ENCODE peak calls at places on chromosomes 3 and 15, in seven cellular contexts. Q is colonic mucosa, E is left ventricle myocardium inferior, L is fibroblast of pulmonary artery, D is endothelial cell of umbilical vein, W is psoas muscle, S is brain microvascular endothelial cell. X is an unnamed sample.

GRCh38 chr3:194269610-194270145 is 81.5 kb downstream of the CPN2 start:
- DNase-seq in Q (peak), E (peak), L (peak), D (peak), W (peak), S (peak), X (peak)

GRCh38 chr15:27828721-27829120 is 270.4 kb downstream of the OCA2 start:
- DNase-seq in Q (no peak), E (no peak), L (no peak), D (no peak), W (no peak), S (no peak), X (no peak)

GRCh38 chr15:38696120-38696727 is 131.6 kb upstream of the RASGRP1 start:
- DNase-seq in Q (no peak), E (no peak), L (no peak), D (no peak), W (no peak), S (peak), X (no peak)

GRCh38 chr3:55935241-55935640 is 448.1 kb upstream of the WNT5A start:
- DNase-seq in Q (no peak), E (no peak), L (no peak), D (no peak), W (no peak), S (no peak), X (no peak)

GRCh38 chr3:50714953-50715352 is 40.2 kb downstream of the DOCK3 start:
- DNase-seq in Q (no peak), E (no peak), L (no peak), D (no peak), W (no peak), S (no peak), X (no peak)

GRCh38 chr3:19934098-19934566 is at the start of gene EFHB:
- DNase-seq in Q (peak), E (peak), L (peak), D (no peak), W (no peak), S (peak), X (peak)

GRCh38 chr3:138974467-138974866 is 27.4 kb downstream of the FOXL2NB start:
- DNase-seq in Q (no peak), E (no peak), L (peak), D (peak), W (no peak), S (peak), X (no peak)

GRCh38 chr15:62125763-62126162 is 39.3 kb downstream of the C2CD4B start:
- DNase-seq in Q (peak), E (no peak), L (peak), D (peak), W (no peak), S (peak), X (peak)

GRCh38 chr3:155387571-155387970 is 94.1 kb upstream of the STRIT1 start:
- DNase-seq in Q (no peak), E (no peak), L (no peak), D (no peak), W (no peak), S (no peak), X (no peak)

GRCh38 chr15:40333922-40334492 is 6.7 kb downstream of the CCDC9B start:
- DNase-seq in Q (peak), E (peak), L (peak), D (peak), W (peak), S (peak), X (peak)

GRCh38 chr15:101031203-101031602 is 112.0 kb downstream of the LRRK1 start:
- DNase-seq in Q (peak), E (no peak), L (peak), D (peak), W (no peak), S (no peak), X (peak)

GRCh38 chr3:58518304-58518789 is 18.6 kb downstream of the ACOX2 start:
- DNase-seq in Q (no peak), E (no peak), L (no peak), D (no peak), W (no peak), S (no peak), X (no peak)

GRCh38 chr3:182331356-182331755 is 461.9 kb upstream of the ATP11B start:
- DNase-seq in Q (no peak), E (no peak), L (no peak), D (no peak), W (no peak), S (no peak), X (no peak)

GRCh38 chr3:27657404-27657803 is 64.7 kb downstream of the EOMES start:
- DNase-seq in Q (no peak), E (no peak), L (peak), D (peak), W (no peak), S (no peak), X (no peak)

GRCh38 chr15:57727031-57727430 is 20.5 kb downstream of the POLR2M start:
- DNase-seq in Q (no peak), E (no peak), L (no peak), D (peak), W (no peak), S (no peak), X (no peak)

GRCh38 chr3:33385423-33385822 is 54.8 kb downstream of the UBP1 start:
- DNase-seq in Q (no peak), E (no peak), L (no peak), D (no peak), W (no peak), S (no peak), X (no peak)

GRCh38 chr3:45817788-45818523 is 21.6 kb upstream of the SLC6A20 start:
- DNase-seq in Q (no peak), E (no peak), L (peak), D (peak), W (peak), S (peak), X (peak)

GRCh38 chr3:26637698-26638097 is 15.1 kb downstream of the LRRC3B start:
- DNase-seq in Q (no peak), E (no peak), L (no peak), D (no peak), W (no peak), S (no peak), X (no peak)
- TF ChIP-seq CTCF in Q (no peak), E (no peak), L (no peak), D (no peak), W (no peak), S (no peak), X (no peak)

GRCh38 chr15:89139613-89140499 is 51.6 kb downstream of the ABHD2 start:
- DNase-seq in Q (no peak), E (no peak), L (peak), D (no peak), W (no peak), S (peak), X (peak)
- TF ChIP-seq CTCF in Q (no peak), E (peak), L (peak), D (no peak), W (peak), S (peak), X (no peak)

GRCh38 chr3:171049831-171050444 is 23.4 kb upstream of the SLC2A2 start:
- DNase-seq in Q (peak), E (peak), L (peak), D (peak), W (peak), S (peak), X (peak)
- TF ChIP-seq CTCF in Q (peak), E (peak), L (peak), D (peak), W (peak), S (peak), X (peak)

GRCh38 chr3:9749333-9749662 is 454 bp upstream of the OGG1 start:
- DNase-seq in Q (no peak), E (no peak), L (no peak), D (no peak), W (no peak), S (no peak), X (no peak)
- TF ChIP-seq CTCF in Q (no peak), E (no peak), L (no peak), D (no peak), W (no peak), S (no peak), X (no peak)

X was measured in testis.